ENCODE peak calls at places on chromosomes 11 and 22, in nine cellular contexts. D is sigmoid colon; G is activated CD4-positive, alpha-beta memory T cell treated with anti-CD3 and anti-CD28 coated beads for 36 hours; R is activated CD4-positive, alpha-beta T cell treated with anti-CD3 and anti-CD28 coated beads, Interleukin-2, amount 10 ng/mL, durations not matched to agents 24 days and 14 days; B is stimulated activated CD4-positive, alpha-beta T cell treated with anti-CD3 and anti-CD28 coated beads, Interleukin-12 subunit alpha, Interleukin-12 subunit beta, amount 100 ng/mL, for 24 hours; V is OCI-LY7; C is T47D; L is activated T-cell treated with anti-CD3 and anti-CD28 coated beads, Interleukin-2, amount 50 U/mL, for 72 hours; E is AG08396. U is an unnamed sample.

GRCh38 chr22:43275545-43275981 is 67.6 kb downstream of the SCUBE1 start:
- DNase-seq in B (no peak), G (no peak), L (no peak), D (no peak), V (no peak), C (no peak), E (no peak), R (no peak), U (no peak)

GRCh38 chr11:132942611-132943324 is 589.5 kb downstream of the OPCML start:
- DNase-seq in E (no peak), B (no peak), G (no peak), L (no peak), D (no peak), R (no peak), C (no peak), V (no peak), U (no peak)

GRCh38 chr11:69000831-69001245 is 12.2 kb downstream of the MRGPRF start:
- DNase-seq in L (no peak), R (no peak), D (peak), V (no peak), E (peak), B (no peak), G (no peak), C (peak), U (no peak)

GRCh38 chr11:128903248-128904041 is 12.3 kb downstream of the KCNJ5 start:
- DNase-seq in L (no peak), G (no peak), E (no peak), R (no peak), V (no peak), C (no peak), B (no peak), D (no peak), U (no peak)

GRCh38 chr11:217704-218103 is 10.2 kb downstream of the RIC8A start:
- DNase-seq in V (no peak), E (no peak), G (no peak), B (no peak), R (no peak), C (no peak), D (peak), L (no peak), U (no peak)

GRCh38 chr22:28930357-28931007 is 47.1 kb downstream of the ZNRF3 start:
- DNase-seq in B (no peak), V (peak), E (no peak), L (no peak), G (no peak), R (no peak), D (no peak), C (no peak), U (no peak)

GRCh38 chr11:2122907-2123627 is 16.1 kb downstream of the IGF2 start:
- DNase-seq in D (no peak), C (no peak), G (no peak), R (no peak), B (no peak), E (no peak), L (no peak), V (no peak), U (no peak)

GRCh38 chr22:24153353-24153752 is 27.9 kb upstream of the SUSD2 start:
- DNase-seq in G (peak), C (no peak), B (no peak), E (peak), R (peak), V (peak), L (no peak), D (no peak), U (peak)

GRCh38 chr22:49295465-49295743 is 532.3 kb downstream of the BRD1 start:
- DNase-seq in L (no peak), D (no peak), B (no peak), R (no peak), G (no peak), V (no peak), C (no peak), E (no peak), U (no peak)

GRCh38 chr11:2443406-2443805 is 908 bp downstream of the TRPM5 start:
- DNase-seq in V (no peak), G (no peak), D (no peak), L (no peak), E (no peak), C (no peak), B (no peak), R (no peak), U (no peak)

GRCh38 chr22:28051787-28052356 is 132.8 kb upstream of the PITPNB start:
- DNase-seq in E (peak), D (peak), B (peak), V (peak), C (no peak), L (peak), R (peak), G (peak), U (peak)

GRCh38 chr11:111115890-111116289 is 129.6 kb upstream of the POU2AF2 start:
- DNase-seq in V (no peak), B (no peak), E (no peak), D (no peak), L (no peak), G (no peak), R (peak), C (no peak), U (peak)

GRCh38 chr22:35258144-35258988 is 1.1 kb downstream of the HMGXB4 start:
- DNase-seq in C (no peak), D (no peak), L (no peak), B (no peak), E (peak), V (peak), R (peak), G (no peak), U (peak)

GRCh38 chr11:8905528-8906165 is 5.3 kb upstream of the AKIP1 start:
- DNase-seq in L (no peak), D (no peak), C (no peak), R (no peak), B (no peak), E (no peak), G (no peak), V (no peak), U (no peak)

GRCh38 chr22:43317252-43317651 is 25.9 kb downstream of the SCUBE1 start:
- DNase-seq in G (no peak), E (no peak), C (no peak), B (no peak), D (no peak), V (no peak), R (no peak), L (no peak), U (no peak)

GRCh38 chr22:40001104-40001503 is 6.3 kb downstream of the FAM83F start:
- DNase-seq in C (no peak), V (no peak), G (no peak), B (no peak), D (no peak), E (no peak), R (no peak), L (no peak), U (no peak)

GRCh38 chr11:128835741-128836410 is 31.2 kb downstream of the KCNJ1 start:
- DNase-seq in B (no peak), V (no peak), C (no peak), G (no peak), D (no peak), R (no peak), E (no peak), L (no peak), U (no peak)

GRCh38 chr11:34916810-34917780 is 677 bp downstream of the PDHX start:
- DNase-seq in V (peak), R (no peak), G (no peak), D (no peak), E (peak), L (no peak), C (no peak), B (no peak), U (no peak)

GRCh38 chr11:72722050-72722748 is 30.0 kb downstream of the ARAP1 start:
- DNase-seq in C (peak), D (peak), E (peak), L (peak), V (peak), G (peak), R (peak), B (peak), U (peak)

GRCh38 chr22:17114958-17115235 is 6.3 kb downstream of the TMEM121B start:
- DNase-seq in E (no peak), G (no peak), L (no peak), D (peak), R (no peak), B (no peak), C (no peak), V (no peak), U (no peak)

GRCh38 chr22:31495343-31495742 is 993 bp upstream of the SFI1 start:
- DNase-seq in C (no peak), E (no peak), G (no peak), V (peak), R (peak), L (no peak), D (no peak), B (no peak), U (peak)

GRCh38 chr11:324131-324530 is 3.5 kb upstream of the IFITM3 start:
- DNase-seq in B (no peak), V (no peak), G (no peak), E (no peak), R (peak), L (no peak), C (no peak), D (peak), U (no peak)

GRCh38 chr11:36540998-36541397 is 26.8 kb upstream of the RAG1 start:
- DNase-seq in R (peak), L (peak), C (no peak), E (peak), B (no peak), V (peak), D (no peak), G (peak), U (peak)

GRCh38 chr11:60455531-60456042 is at the start of gene MS4A1:
- DNase-seq in V (peak), D (no peak), C (no peak), R (no peak), E (no peak), G (no peak), B (no peak), L (no peak), U (peak)

GRCh38 chr22:43287441-43287840 is 55.7 kb downstream of the SCUBE1 start:
- DNase-seq in R (no peak), B (no peak), L (no peak), G (no peak), V (no peak), D (no peak), E (no peak), C (no peak), U (no peak)

GRCh38 chr11:126112547-126112946 is 49.9 kb upstream of the CDON start:
- DNase-seq in V (no peak), G (no peak), E (no peak), C (no peak), B (no peak), D (peak), L (no peak), R (no peak), U (no peak)

GRCh38 chr22:46537221-46537945 is at the start of gene CELSR1:
- DNase-seq in G (peak), V (no peak), B (no peak), R (peak), C (peak), E (no peak), D (no peak), L (peak), U (no peak)

GRCh38 chr22:29167032-29167911 is 38.4 kb upstream of the EMID1 start:
- DNase-seq in D (peak), G (peak), R (peak), C (no peak), E (no peak), L (peak), V (peak), B (peak), U (peak)